ENCODE peak calls at places on chromosomes 5 and 9, in seven cellular contexts. U, I, R, N, P, E and Y are unnamed samples.

GRCh38 chr5:128009399-128009798 is 74.2 kb upstream of the SLC12A2 start:
- DNase-seq in U (no peak), I (no peak), R (no peak), N (no peak), P (no peak), E (no peak), Y (no peak)

GRCh38 chr9:96021616-96022444 is 146.3 kb downstream of the ERCC6L2 start:
- DNase-seq in U (no peak), I (no peak), R (no peak), N (no peak), P (peak; percentile 23), E (no peak), Y (no peak)

GRCh38 chr5:125257057-125257970 is 510.9 kb upstream of the ZNF608 start:
- DNase-seq in U (peak; percentile 7), I (no peak), R (no peak), N (no peak), P (peak; percentile 74), E (no peak), Y (no peak)

GRCh38 chr5:169942181-169942580 is 38.1 kb downstream of the INSYN2B start:
- DNase-seq in U (no peak), I (no peak), R (no peak), N (no peak), P (no peak), E (no peak), Y (no peak)

GRCh38 chr5:143231973-143232812 is 171.3 kb downstream of the NR3C1 start:
- DNase-seq in U (no peak), I (no peak), R (no peak), N (no peak), P (no peak), E (no peak), Y (no peak)

GRCh38 chr5:57094753-57095683 is 78.8 kb upstream of the GPBP1 start:
- DNase-seq in U (no peak), I (no peak), R (peak; percentile 24), N (no peak), P (no peak), E (peak; percentile 30), Y (no peak)

GRCh38 chr9:128835246-128836210 is 5.9 kb upstream of the SPOUT1 start:
- DNase-seq in U (no peak), I (no peak), R (no peak), N (no peak), P (no peak), E (no peak), Y (no peak)

GRCh38 chr5:11384441-11385250 is 519.6 kb downstream of the CTNND2 start:
- DNase-seq in U (no peak), I (no peak), R (peak; percentile 68), N (no peak), P (peak; percentile 57), E (peak; percentile 71), Y (no peak)

GRCh38 chr9:2817987-2818386 is 25.9 kb downstream of the PUM3 start:
- DNase-seq in U (peak; percentile 84), I (no peak), R (peak; percentile 14), N (no peak), P (peak; percentile 38), E (no peak), Y (no peak)

GRCh38 chr5:156850206-156850751 is at the start of gene PPP1R2B:
- DNase-seq in U (no peak), I (no peak), R (no peak), N (no peak), P (no peak), E (no peak), Y (no peak)

GRCh38 chr5:156147251-156147947 is 179.6 kb upstream of the SGCD start:
- DNase-seq in U (peak; percentile 87), I (no peak), R (peak; percentile 11), N (no peak), P (no peak), E (no peak), Y (no peak)

GRCh38 chr5:170691623-170692022 is 91.9 kb upstream of the GABRP start:
- DNase-seq in U (no peak), I (no peak), R (no peak), N (no peak), P (no peak), E (no peak), Y (no peak)

GRCh38 chr9:127107344-127108181 is 14.9 kb downstream of the ANGPTL2 start:
- DNase-seq in U (no peak), I (no peak), R (no peak), N (no peak), P (no peak), E (no peak), Y (no peak)

GRCh38 chr5:108295588-108296368 is 86.1 kb downstream of the FBXL17 start:
- DNase-seq in U (peak; percentile 43), I (no peak), R (no peak), N (no peak), P (no peak), E (no peak), Y (no peak)

GRCh38 chr9:18092138-18092537 is 381.8 kb upstream of the ADAMTSL1 start:
- DNase-seq in U (no peak), I (no peak), R (no peak), N (no peak), P (no peak), E (no peak), Y (no peak)

GRCh38 chr5:95861858-95862561 is 39.5 kb upstream of the GLRX start:
- DNase-seq in U (peak; percentile 60), I (no peak), R (peak; percentile 66), N (no peak), P (no peak), E (no peak), Y (no peak)

DNA sequence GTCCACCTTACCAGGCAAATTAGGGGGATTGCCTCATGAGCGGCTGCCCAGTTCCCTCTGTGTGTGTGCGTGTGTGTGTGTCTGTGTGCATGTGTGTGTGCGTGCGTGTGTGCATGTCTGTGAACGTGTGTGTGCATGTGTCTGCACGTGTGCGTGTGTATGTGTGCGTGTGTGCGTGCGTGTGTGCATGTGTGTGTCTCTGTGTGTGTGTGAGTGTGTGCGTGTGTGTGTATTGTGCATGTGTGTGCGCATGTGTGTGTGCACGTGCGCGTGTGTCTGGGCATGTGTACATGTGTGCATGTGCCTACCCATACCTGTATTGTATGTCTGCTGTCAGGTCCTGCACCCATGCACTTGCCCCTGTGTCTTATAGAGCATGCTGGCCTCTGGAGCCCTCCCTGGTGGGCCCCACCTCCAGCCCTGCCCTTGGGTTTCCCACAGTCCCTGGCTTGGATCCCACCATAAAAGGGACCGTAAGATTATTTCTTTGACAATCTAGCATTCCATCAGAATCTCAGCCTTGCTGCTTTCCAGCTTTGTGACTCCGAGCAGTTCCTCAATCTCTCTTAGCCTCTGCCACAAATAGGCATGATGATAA is 9.3 kb downstream of the PSD2 start:
- DNase-seq in U (no peak), I (no peak), R (no peak), N (no peak), P (no peak), E (no peak), Y (no peak)
- TF ChIP-seq CTCF in U (no peak), I (no peak), R (no peak), N (no peak), P (no peak), E (no peak), Y (no peak)

DNA sequence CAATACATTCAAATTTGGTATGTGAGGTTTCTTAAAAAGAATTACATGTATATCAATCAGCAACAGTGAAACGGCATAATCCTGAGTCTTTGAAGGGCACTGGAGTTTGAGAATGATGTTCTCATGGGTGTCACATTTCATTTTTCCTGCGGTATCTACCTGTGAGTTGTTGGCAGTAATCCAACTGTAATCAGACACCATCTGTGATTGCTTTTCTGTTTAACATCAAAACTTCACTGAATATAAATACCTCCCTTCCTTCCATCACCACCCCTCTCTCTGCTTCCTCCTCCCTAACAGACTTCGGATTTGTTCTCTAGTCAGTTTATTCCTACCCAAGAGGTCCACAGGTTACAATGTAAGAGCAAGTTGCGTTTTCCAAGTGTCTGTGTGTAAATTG is 275.2 kb upstream of the PCSK5 start:
- DNase-seq in U (no peak), I (no peak), R (peak; percentile 23), N (no peak), P (no peak), E (no peak), Y (no peak)
- H3K36me3 ChIP-seq in U (no peaks in the 10 kb centered on the region), I (no peaks in the 10 kb centered on the region), R (no peaks in the 10 kb centered on the region), N (no peaks in the 10 kb centered on the region), P (no peaks in the 10 kb centered on the region), E (no peaks in the 10 kb centered on the region), Y (no peaks in the 10 kb centered on the region)

GRCh38 chr9:113853333-113853732 is 22.8 kb upstream of the ZNF618 start:
- DNase-seq in U (no peak), I (no peak), R (no peak), N (no peak), P (peak; percentile 15), E (peak; percentile 43), Y (no peak)
- TF ChIP-seq CTCF in U (peak; percentile 22), I (peak; percentile 32), R (peak; percentile 25), N (peak; percentile 22), P (peak; percentile 50), E (peak; percentile 57), Y (peak; percentile 64)

DNA sequence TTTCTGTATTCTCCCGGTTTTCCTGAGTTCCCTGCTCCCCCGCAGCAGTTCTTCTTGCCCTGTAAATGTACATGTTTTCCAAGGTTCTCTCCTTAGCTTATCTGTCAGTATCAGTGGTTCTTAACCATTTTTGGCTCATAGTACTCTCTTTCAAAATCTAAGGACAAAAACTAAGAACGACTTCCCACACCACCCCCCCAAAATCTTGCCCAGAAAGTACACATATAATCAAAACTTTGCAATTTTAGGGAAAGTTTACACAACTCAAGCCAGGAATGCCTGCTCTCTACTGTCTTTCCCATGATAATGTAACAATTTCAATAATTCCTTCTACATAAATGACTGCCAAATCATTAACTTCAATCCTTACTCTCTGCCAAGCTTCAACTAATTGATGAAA is 4.5 kb downstream of the DCAF12 start:
- DNase-seq in U (no peak), I (no peak), R (no peak), N (no peak), P (no peak), E (no peak), Y (no peak)
- H3K36me3 ChIP-seq in U (peaks cover 12% of the 10 kb centered on the region), I (peaks cover 18% of the 10 kb centered on the region), R (peaks cover 4% of the 10 kb centered on the region), N (no peaks in the 10 kb centered on the region), P (peaks cover 8% of the 10 kb centered on the region), E (peaks cover 62% of the 10 kb centered on the region), Y (peaks cover 9% of the 10 kb centered on the region)

GRCh38 chr9:114339130-114339908 is 9.7 kb downstream of the ORM2 start:
- DNase-seq in U (peak; percentile 47), I (no peak), R (peak; percentile 60), N (peak; percentile 41), P (peak; percentile 54), E (peak; percentile 40), Y (peak; percentile 69)
- TF ChIP-seq CTCF in U (peak; percentile 88), I (peak; percentile 42), R (peak; percentile 60), N (peak; percentile 34), P (peak; percentile 95), E (peak; percentile 40), Y (peak; percentile 89)

DNA sequence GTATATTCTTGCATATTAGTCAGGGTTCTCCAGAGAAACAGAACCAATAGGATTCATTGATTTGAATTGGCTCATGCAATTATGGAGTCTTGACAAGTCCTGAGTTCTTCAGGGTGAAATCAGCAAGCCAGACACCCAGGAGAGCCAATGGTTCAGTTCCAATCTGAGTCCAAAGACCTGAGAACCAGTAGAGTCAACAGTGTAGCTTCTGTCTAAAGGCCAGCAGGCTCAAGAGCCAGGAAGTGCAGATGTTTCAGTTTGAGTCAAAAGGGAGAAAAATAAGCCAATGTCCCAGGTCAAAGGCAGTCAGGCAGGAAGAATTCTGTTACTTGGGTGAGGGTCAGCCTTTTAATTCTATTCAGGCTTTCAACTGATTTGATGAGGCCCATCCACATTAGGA is 37.8 kb upstream of the ANKRD34B start:
- DNase-seq in U (no peak), I (no peak), R (no peak), N (no peak), P (no peak), E (no peak), Y (peak; percentile 35)
- H3K36me3 ChIP-seq in U (no peaks in the 10 kb centered on the region), I (no peaks in the 10 kb centered on the region), R (no peaks in the 10 kb centered on the region), N (no peaks in the 10 kb centered on the region), P (no peaks in the 10 kb centered on the region), E (no peaks in the 10 kb centered on the region), Y (no peaks in the 10 kb centered on the region)